ENCODE peak calls at places on chromosome 12, in seven cellular contexts. One of them, this sample, is unnamed.

GRCh38 chr12:77213316-77213715 is 147.9 kb upstream of the E2F7 start:
- DNase-seq in GM12878: no peak
- DNase-seq in endothelial cell of umbilical vein: peak
- DNase-seq in CD8-positive, alpha-beta memory T cell: no peak
- DNase-seq in GM23248: no peak
- DNase-seq in heart right ventricle: peak
- DNase-seq in ascending aorta: no peak
- DNase-seq in this sample: no peak

GRCh38 chr12:113634982-113635381 is 163.3 kb upstream of the LHX5 start:
- DNase-seq in GM12878: no peak
- DNase-seq in endothelial cell of umbilical vein: no peak
- DNase-seq in CD8-positive, alpha-beta memory T cell: no peak
- DNase-seq in GM23248: no peak
- DNase-seq in heart right ventricle: no peak
- DNase-seq in ascending aorta: no peak
- DNase-seq in this sample: no peak

GRCh38 chr12:20798561-20798960 is 11.9 kb upstream of the SLCO1B3 start:
- DNase-seq in GM12878: no peak
- DNase-seq in endothelial cell of umbilical vein: peak
- DNase-seq in CD8-positive, alpha-beta memory T cell: no peak
- DNase-seq in GM23248: peak
- DNase-seq in heart right ventricle: no peak
- DNase-seq in ascending aorta: no peak
- DNase-seq in this sample: no peak

GRCh38 chr12:125330645-125331341 is 265.6 kb downstream of the AACS start:
- DNase-seq in GM12878: no peak
- DNase-seq in endothelial cell of umbilical vein: peak
- DNase-seq in CD8-positive, alpha-beta memory T cell: peak
- DNase-seq in GM23248: peak
- DNase-seq in heart right ventricle: peak
- DNase-seq in ascending aorta: no peak
- DNase-seq in this sample: peak

GRCh38 chr12:62210422-62210821 is 49.8 kb upstream of the USP15 start:
- DNase-seq in GM12878: no peak
- DNase-seq in endothelial cell of umbilical vein: peak
- DNase-seq in CD8-positive, alpha-beta memory T cell: peak
- DNase-seq in GM23248: peak
- DNase-seq in heart right ventricle: no peak
- DNase-seq in ascending aorta: no peak
- DNase-seq in this sample: no peak

GRCh38 chr12:59041241-59042121 is 121.2 kb upstream of the LRIG3 start:
- DNase-seq in GM12878: no peak
- DNase-seq in endothelial cell of umbilical vein: peak
- DNase-seq in CD8-positive, alpha-beta memory T cell: no peak
- DNase-seq in GM23248: peak
- DNase-seq in heart right ventricle: no peak
- DNase-seq in ascending aorta: no peak
- DNase-seq in this sample: no peak

GRCh38 chr12:112963227-112963861 is 15.0 kb upstream of the OAS2 start:
- DNase-seq in GM12878: no peak
- DNase-seq in endothelial cell of umbilical vein: no peak
- DNase-seq in CD8-positive, alpha-beta memory T cell: no peak
- DNase-seq in GM23248: no peak
- DNase-seq in heart right ventricle: no peak
- DNase-seq in ascending aorta: no peak
- DNase-seq in this sample: peak

GRCh38 chr12:113261847-113262470 is 40.7 kb downstream of the TPCN1 start:
- DNase-seq in GM12878: peak
- DNase-seq in endothelial cell of umbilical vein: no peak
- DNase-seq in CD8-positive, alpha-beta memory T cell: peak
- DNase-seq in GM23248: no peak
- DNase-seq in heart right ventricle: no peak
- DNase-seq in ascending aorta: no peak
- DNase-seq in this sample: no peak

GRCh38 chr12:49705479-49706267 is 1.5 kb downstream of the FMNL3 start:
- DNase-seq in GM12878: no peak
- DNase-seq in endothelial cell of umbilical vein: peak
- DNase-seq in CD8-positive, alpha-beta memory T cell: no peak
- DNase-seq in GM23248: peak
- DNase-seq in heart right ventricle: peak
- DNase-seq in ascending aorta: peak
- DNase-seq in this sample: peak

GRCh38 chr12:39103552-39104165 is 198.3 kb upstream of the CPNE8 start:
- DNase-seq in GM12878: peak
- DNase-seq in endothelial cell of umbilical vein: peak
- DNase-seq in CD8-positive, alpha-beta memory T cell: peak
- DNase-seq in GM23248: peak
- DNase-seq in heart right ventricle: peak
- DNase-seq in ascending aorta: no peak
- DNase-seq in this sample: no peak

GRCh38 chr12:129844662-129845061 is 59.2 kb downstream of the TMEM132D start:
- DNase-seq in GM12878: no peak
- DNase-seq in endothelial cell of umbilical vein: no peak
- DNase-seq in CD8-positive, alpha-beta memory T cell: no peak
- DNase-seq in GM23248: no peak
- DNase-seq in heart right ventricle: no peak
- DNase-seq in ascending aorta: no peak
- DNase-seq in this sample: no peak

GRCh38 chr12:24562761-24563392 is 386.0 kb downstream of the BCAT1 start:
- DNase-seq in GM12878: no peak
- DNase-seq in endothelial cell of umbilical vein: peak
- DNase-seq in CD8-positive, alpha-beta memory T cell: no peak
- DNase-seq in GM23248: peak
- DNase-seq in heart right ventricle: peak
- DNase-seq in ascending aorta: no peak
- DNase-seq in this sample: no peak

GRCh38 chr12:32198555-32198954 is 91.9 kb downstream of the BICD1 start:
- DNase-seq in GM12878: no peak
- DNase-seq in endothelial cell of umbilical vein: peak
- DNase-seq in CD8-positive, alpha-beta memory T cell: no peak
- DNase-seq in GM23248: peak
- DNase-seq in heart right ventricle: no peak
- DNase-seq in ascending aorta: no peak
- DNase-seq in this sample: no peak

GRCh38 chr12:11765817-11766794 is 116.6 kb downstream of the ETV6 start:
- DNase-seq in GM12878: peak
- DNase-seq in endothelial cell of umbilical vein: peak
- DNase-seq in CD8-positive, alpha-beta memory T cell: peak
- DNase-seq in GM23248: peak
- DNase-seq in heart right ventricle: peak
- DNase-seq in ascending aorta: no peak
- DNase-seq in this sample: no peak

GRCh38 chr12:91628656-91629055 is 446.0 kb upstream of the DCN start:
- DNase-seq in GM12878: no peak
- DNase-seq in endothelial cell of umbilical vein: no peak
- DNase-seq in CD8-positive, alpha-beta memory T cell: no peak
- DNase-seq in GM23248: peak
- DNase-seq in heart right ventricle: no peak
- DNase-seq in ascending aorta: no peak
- DNase-seq in this sample: no peak

DNA sequence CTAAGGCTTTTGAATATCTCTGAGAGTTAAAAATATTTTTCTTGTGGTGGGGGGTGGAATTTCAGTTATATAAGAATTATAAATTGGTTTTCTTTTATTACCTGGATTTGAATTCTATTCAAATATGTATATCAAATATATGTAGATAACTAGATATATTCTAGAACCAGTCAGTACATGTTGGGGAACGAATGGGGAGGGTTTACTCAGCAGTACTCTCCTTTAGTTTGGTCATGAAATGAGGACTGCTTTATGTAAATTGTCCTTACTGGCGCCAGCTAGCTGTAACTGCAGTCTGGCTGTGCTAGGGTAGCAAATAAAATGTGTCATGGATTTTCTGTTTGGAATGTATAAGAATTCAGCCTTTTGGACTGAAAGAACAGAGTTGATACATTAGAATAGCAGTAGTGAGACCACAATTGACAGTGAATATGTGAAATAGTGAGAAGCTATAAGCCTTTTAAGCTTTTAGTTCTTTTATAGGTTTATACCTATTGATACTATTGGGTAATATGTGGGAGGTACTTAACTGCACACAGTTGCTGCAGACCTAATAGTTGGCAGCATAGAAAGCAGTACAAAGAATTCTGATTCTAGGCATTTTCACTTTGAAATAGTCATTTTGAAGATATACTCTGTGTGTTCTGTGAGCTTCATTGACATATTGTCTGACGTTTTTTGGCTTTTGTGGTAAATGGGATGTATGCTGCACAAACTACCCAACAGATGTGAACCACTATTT is 29.0 kb downstream of the ATF7IP start:
- DNase-seq in GM12878: peak
- DNase-seq in endothelial cell of umbilical vein: peak
- DNase-seq in CD8-positive, alpha-beta memory T cell: peak
- DNase-seq in GM23248: peak
- DNase-seq in heart right ventricle: peak
- DNase-seq in ascending aorta: no peak
- DNase-seq in this sample: peak
- H3K27ac ChIP-seq in GM12878: peak
- H3K27ac ChIP-seq in endothelial cell of umbilical vein: peak
- H3K27ac ChIP-seq in CD8-positive, alpha-beta memory T cell: peak
- H3K27ac ChIP-seq in GM23248: peak
- H3K27ac ChIP-seq in heart right ventricle: peak
- H3K27ac ChIP-seq in ascending aorta: peak
- H3K27ac ChIP-seq in this sample: peak

DNA sequence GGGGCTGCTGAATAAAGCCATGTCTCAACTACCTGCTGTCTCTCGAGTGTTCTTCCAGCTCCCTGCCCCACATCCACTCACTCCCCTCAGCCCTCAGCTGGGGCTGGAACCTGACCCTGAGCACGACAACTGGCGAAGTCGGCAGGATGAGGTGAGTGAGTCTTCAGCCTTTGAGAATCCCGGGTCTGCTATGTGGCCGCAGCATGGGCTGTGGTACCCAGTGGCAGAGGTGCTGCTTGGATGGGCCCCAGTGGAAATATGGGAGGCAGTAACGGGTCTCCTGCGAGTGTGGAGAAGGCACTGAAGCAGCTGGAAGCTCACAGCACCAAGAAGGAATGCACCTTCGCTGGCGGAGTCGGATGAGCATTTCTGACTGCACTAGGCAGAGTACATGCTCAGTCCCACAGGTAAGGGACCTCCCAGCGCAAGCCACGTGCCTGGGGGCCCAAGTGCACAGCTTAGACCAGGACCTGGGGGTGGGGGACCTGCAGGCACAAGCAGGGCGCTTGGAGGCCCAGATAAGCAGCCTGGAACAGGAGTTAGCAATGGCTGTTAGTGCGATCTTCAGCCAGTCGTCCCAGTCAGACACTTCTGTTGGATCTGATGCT is 95.5 kb upstream of the TMPO start:
- DNase-seq in GM12878: no peak
- DNase-seq in endothelial cell of umbilical vein: no peak
- DNase-seq in CD8-positive, alpha-beta memory T cell: no peak
- DNase-seq in GM23248: no peak
- DNase-seq in heart right ventricle: no peak
- DNase-seq in ascending aorta: no peak
- DNase-seq in this sample: no peak
- H3K27ac ChIP-seq in GM12878: no peak
- H3K27ac ChIP-seq in endothelial cell of umbilical vein: no peak
- H3K27ac ChIP-seq in CD8-positive, alpha-beta memory T cell: no peak
- H3K27ac ChIP-seq in GM23248: no peak
- H3K27ac ChIP-seq in heart right ventricle: peak
- H3K27ac ChIP-seq in ascending aorta: peak
- H3K27ac ChIP-seq in this sample: no peak

GRCh38 chr12:56087220-56087619 is 7.3 kb downstream of the ERBB3 start:
- DNase-seq in GM12878: no peak
- DNase-seq in endothelial cell of umbilical vein: no peak
- DNase-seq in CD8-positive, alpha-beta memory T cell: no peak
- DNase-seq in GM23248: peak
- DNase-seq in heart right ventricle: peak
- DNase-seq in ascending aorta: no peak
- DNase-seq in this sample: peak
- H3K27ac ChIP-seq in GM12878: no peak
- H3K27ac ChIP-seq in endothelial cell of umbilical vein: no peak
- H3K27ac ChIP-seq in CD8-positive, alpha-beta memory T cell: no peak
- H3K27ac ChIP-seq in GM23248: no peak
- H3K27ac ChIP-seq in heart right ventricle: peak
- H3K27ac ChIP-seq in ascending aorta: no peak
- H3K27ac ChIP-seq in this sample: peak

GRCh38 chr12:46915082-46915481 is 89.3 kb upstream of the SLC38A4 start:
- DNase-seq in GM12878: no peak
- DNase-seq in endothelial cell of umbilical vein: no peak
- DNase-seq in CD8-positive, alpha-beta memory T cell: no peak
- DNase-seq in GM23248: peak
- DNase-seq in heart right ventricle: no peak
- DNase-seq in ascending aorta: no peak
- DNase-seq in this sample: no peak
- H3K27ac ChIP-seq in GM12878: no peak
- H3K27ac ChIP-seq in endothelial cell of umbilical vein: no peak
- H3K27ac ChIP-seq in CD8-positive, alpha-beta memory T cell: no peak
- H3K27ac ChIP-seq in GM23248: peak
- H3K27ac ChIP-seq in heart right ventricle: no peak
- H3K27ac ChIP-seq in ascending aorta: no peak
- H3K27ac ChIP-seq in this sample: no peak

GRCh38 chr12:104280111-104280510 is 23.4 kb upstream of the EID3 start:
- DNase-seq in GM12878: no peak
- DNase-seq in endothelial cell of umbilical vein: no peak
- DNase-seq in CD8-positive, alpha-beta memory T cell: no peak
- DNase-seq in GM23248: peak
- DNase-seq in heart right ventricle: no peak
- DNase-seq in ascending aorta: no peak
- DNase-seq in this sample: no peak
- H3K27ac ChIP-seq in GM12878: no peak
- H3K27ac ChIP-seq in endothelial cell of umbilical vein: peak
- H3K27ac ChIP-seq in CD8-positive, alpha-beta memory T cell: no peak
- H3K27ac ChIP-seq in GM23248: peak
- H3K27ac ChIP-seq in heart right ventricle: no peak
- H3K27ac ChIP-seq in ascending aorta: peak
- H3K27ac ChIP-seq in this sample: no peak

GRCh38 chr12:28827841-28828240 is 321.2 kb upstream of the FAR2 start:
- DNase-seq in GM12878: no peak
- DNase-seq in endothelial cell of umbilical vein: no peak
- DNase-seq in CD8-positive, alpha-beta memory T cell: no peak
- DNase-seq in GM23248: no peak
- DNase-seq in heart right ventricle: no peak
- DNase-seq in ascending aorta: no peak
- DNase-seq in this sample: no peak
- H3K27ac ChIP-seq in GM12878: no peak
- H3K27ac ChIP-seq in endothelial cell of umbilical vein: no peak
- H3K27ac ChIP-seq in CD8-positive, alpha-beta memory T cell: no peak
- H3K27ac ChIP-seq in GM23248: no peak
- H3K27ac ChIP-seq in heart right ventricle: no peak
- H3K27ac ChIP-seq in ascending aorta: no peak
- H3K27ac ChIP-seq in this sample: no peak

DNA sequence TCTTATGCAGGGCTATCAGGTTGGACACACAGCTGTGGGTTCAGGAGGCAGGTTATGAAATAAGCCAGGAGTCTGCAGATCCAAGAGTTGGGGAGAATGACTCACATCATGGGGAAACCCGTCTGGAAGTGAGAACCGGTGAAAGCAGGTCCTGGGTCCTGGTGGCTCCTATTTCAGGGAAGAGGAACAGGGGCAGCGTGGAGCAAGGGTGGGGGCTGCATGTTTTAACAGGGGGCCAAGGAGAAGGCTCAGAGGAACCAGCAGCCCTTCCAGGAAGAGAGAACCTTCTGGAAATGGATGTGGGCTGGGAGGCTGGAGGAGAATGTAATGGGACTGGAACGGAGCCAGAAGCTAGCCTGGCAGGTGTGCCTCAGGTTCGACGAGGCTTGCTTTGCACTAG is 7.8 kb upstream of the KRT74 start:
- DNase-seq in GM12878: no peak
- DNase-seq in endothelial cell of umbilical vein: no peak
- DNase-seq in CD8-positive, alpha-beta memory T cell: no peak
- DNase-seq in GM23248: peak
- DNase-seq in heart right ventricle: no peak
- DNase-seq in ascending aorta: no peak
- DNase-seq in this sample: no peak
- H3K27ac ChIP-seq in GM12878: no peak
- H3K27ac ChIP-seq in endothelial cell of umbilical vein: no peak
- H3K27ac ChIP-seq in CD8-positive, alpha-beta memory T cell: no peak
- H3K27ac ChIP-seq in GM23248: no peak
- H3K27ac ChIP-seq in heart right ventricle: no peak
- H3K27ac ChIP-seq in ascending aorta: no peak
- H3K27ac ChIP-seq in this sample: no peak

This sample was measured in substantia nigra.